ENCODE peak calls at places on chromosomes 11 and 22, in four cellular contexts. One of them, this sample, is unnamed.
A peak's percentile ranks its signal among the peaks of the same experiment; 100 is the strongest.

GRCh38 chr22:44667829-44668189 is 34.2 kb upstream of the PRR5 start:
- DNase-seq in IMR-90: no peak
- DNase-seq in tibial nerve: no peak
- DNase-seq in naive B cell: no peak
- DNase-seq in this sample: no peak

GRCh38 chr11:81220166-81220895 is 1513.3 kb downstream of the FAM181B start:
- DNase-seq in IMR-90: no peak
- DNase-seq in tibial nerve: no peak
- DNase-seq in naive B cell: no peak
- DNase-seq in this sample: no peak

GRCh38 chr11:118696673-118697226 is 17.3 kb upstream of the TREH start:
- DNase-seq in IMR-90: no peak
- DNase-seq in tibial nerve: no peak
- DNase-seq in naive B cell: no peak
- DNase-seq in this sample: no peak

GRCh38 chr22:22999473-22999872 is 70.8 kb upstream of the GNAZ start:
- DNase-seq in IMR-90: no peak
- DNase-seq in tibial nerve: no peak
- DNase-seq in naive B cell: no peak
- DNase-seq in this sample: no peak

GRCh38 chr11:117849781-117850414 is 25.4 kb upstream of the FXYD2 start:
- DNase-seq in IMR-90: no peak
- DNase-seq in tibial nerve: no peak
- DNase-seq in naive B cell: no peak
- DNase-seq in this sample: no peak

GRCh38 chr11:20162824-20163777 is 2.8 kb upstream of the DBX1 start:
- DNase-seq in IMR-90: peak; percentile 18
- DNase-seq in tibial nerve: no peak
- DNase-seq in naive B cell: no peak
- DNase-seq in this sample: no peak

GRCh38 chr11:74672332-74672955 is 58.8 kb downstream of the CHRDL2 start:
- DNase-seq in IMR-90: no peak
- DNase-seq in tibial nerve: no peak
- DNase-seq in naive B cell: no peak
- DNase-seq in this sample: no peak

GRCh38 chr11:105132716-105133511 is 6.7 kb downstream of the CARD18 start:
- DNase-seq in IMR-90: peak; percentile 89
- DNase-seq in tibial nerve: no peak
- DNase-seq in naive B cell: no peak
- DNase-seq in this sample: no peak

GRCh38 chr11:84853841-84854497 is 773.2 kb downstream of the DLG2 start:
- DNase-seq in IMR-90: no peak
- DNase-seq in tibial nerve: no peak
- DNase-seq in naive B cell: no peak
- DNase-seq in this sample: no peak

GRCh38 chr11:22392561-22392960 is 54.4 kb downstream of the SLC17A6 start:
- DNase-seq in IMR-90: no peak
- DNase-seq in tibial nerve: no peak
- DNase-seq in naive B cell: no peak
- DNase-seq in this sample: no peak

GRCh38 chr11:88363004-88363403 is 25.5 kb upstream of the CTSC start:
- DNase-seq in IMR-90: no peak
- DNase-seq in tibial nerve: no peak
- DNase-seq in naive B cell: no peak
- DNase-seq in this sample: no peak

GRCh38 chr11:79466411-79466810 is 25.6 kb upstream of the TENM4 start:
- DNase-seq in IMR-90: peak; percentile 81
- DNase-seq in tibial nerve: no peak
- DNase-seq in naive B cell: no peak
- DNase-seq in this sample: no peak

GRCh38 chr11:36379653-36380052 is 83.6 kb downstream of the PRR5L start:
- DNase-seq in IMR-90: no peak
- DNase-seq in tibial nerve: no peak
- DNase-seq in naive B cell: no peak
- DNase-seq in this sample: no peak